ENCODE peak calls at places on chromosome 4, in four cellular contexts. I is CD4-positive, alpha-beta T cell; D is brain microvascular endothelial cell; O is coronary artery. J is an unnamed sample.

GRCh38 chr4:186761281-186761897 is 37.7 kb upstream of the FAT1 start:
- DNase-seq in I (no peak), D (no peak), O (no peak), J (no peak)

GRCh38 chr4:15398001-15398400 is 29.8 kb upstream of the C1QTNF7 start:
- DNase-seq in I (no peak), D (no peak), O (no peak), J (no peak)

GRCh38 chr4:3825530-3825929 is 59.3 kb downstream of the ADRA2C start:
- DNase-seq in I (no peak), D (no peak), O (no peak), J (no peak)

GRCh38 chr4:80202190-80202711 is 4.9 kb downstream of the PRDM8 start:
- DNase-seq in I (peak), D (peak), O (peak), J (peak)

GRCh38 chr4:4853921-4854648 is 5.4 kb upstream of the MSX1 start:
- DNase-seq in I (no peak), D (no peak), O (no peak), J (no peak)

GRCh38 chr4:150909116-150909515 is 106.0 kb downstream of the LRBA start:
- DNase-seq in I (no peak), D (no peak), O (no peak), J (no peak)

GRCh38 chr4:108742451-108742850 is 20.4 kb downstream of the ETNPPL start:
- DNase-seq in I (no peak), D (no peak), O (no peak), J (no peak)

GRCh38 chr4:38800956-38801450 is 3.6 kb downstream of the TLR1 start:
- DNase-seq in I (no peak), D (no peak), O (no peak), J (no peak)

GRCh38 chr4:83389037-83389755 is 54.5 kb upstream of the HPSE start:
- DNase-seq in I (no peak), D (no peak), O (no peak), J (no peak)

GRCh38 chr4:180560896-180561295 is 1682.3 kb upstream of the TENM3 start:
- DNase-seq in I (no peak), D (no peak), O (no peak), J (no peak)

GRCh38 chr4:163702736-163703135 is 208.2 kb downstream of the TMA16 start:
- DNase-seq in I (no peak), D (no peak), O (no peak), J (no peak)

GRCh38 chr4:176469546-176469945 is 149.8 kb downstream of the SPCS3 start:
- DNase-seq in I (no peak), D (no peak), O (no peak), J (no peak)

GRCh38 chr4:111283066-111283677 is 660.3 kb upstream of the PITX2 start:
- DNase-seq in I (peak), D (peak), O (no peak), J (peak)

GRCh38 chr4:87579478-87579877 is 28.9 kb upstream of the DSPP start:
- DNase-seq in I (no peak), D (no peak), O (no peak), J (no peak)

GRCh38 chr4:38368612-38369011 is 295.4 kb upstream of the KLF3 start:
- DNase-seq in I (no peak), D (peak), O (no peak), J (no peak)

GRCh38 chr4:115234405-115235093 is 121.1 kb upstream of the NDST4 start:
- DNase-seq in I (no peak), D (no peak), O (no peak), J (peak)
- TF ChIP-seq CTCF in I (no peak), D (peak), O (no peak), J (no peak)

DNA sequence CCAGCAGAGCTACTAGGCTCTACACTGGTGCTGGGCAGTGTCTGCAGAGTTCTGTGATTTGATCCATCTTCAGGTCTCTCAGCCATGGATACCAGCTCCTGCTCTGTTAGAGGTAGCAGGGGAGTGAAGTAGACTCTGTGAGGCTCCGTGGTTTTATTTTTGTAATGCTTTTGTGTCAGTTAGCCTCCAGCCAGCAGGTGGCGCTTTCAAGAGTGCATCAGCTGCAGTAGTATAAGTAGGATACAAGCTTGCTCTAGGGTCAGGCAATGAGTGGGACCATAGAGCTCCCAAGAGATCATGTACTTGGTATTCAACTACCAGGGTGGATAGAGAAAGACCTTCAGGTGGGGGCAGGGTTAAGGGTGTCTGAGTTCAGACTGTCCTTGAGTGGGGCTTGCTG is 362.5 kb upstream of the TRAM1L1 start:
- DNase-seq in I (no peak), D (no peak), O (no peak), J (peak)
- TF ChIP-seq CTCF in I (no peak), D (peak), O (no peak), J (no peak)

GRCh38 chr4:153467154-153467896 is 1.2 kb downstream of the TMEM131L start:
- DNase-seq in I (peak), D (no peak), O (no peak), J (peak)

GRCh38 chr4:153466637-153467153 is 535 bp downstream of the TMEM131L start:
- DNase-seq in I (peak), D (no peak), O (no peak), J (peak)

GRCh38 chr4:153465583-153465921 is 608 bp upstream of the TMEM131L start:
- DNase-seq in I (peak), D (peak), O (peak), J (peak)

GRCh38 chr4:153465145-153465544 is 1.0 kb upstream of the TMEM131L start:
- DNase-seq in I (no peak), D (no peak), O (no peak), J (no peak)

GRCh38 chr4:153465922-153466636 is at the start of gene TMEM131L:
- DNase-seq in I (peak), D (peak), O (peak), J (peak)
- TF ChIP-seq CTCF in I (peak), D (peak), O (no peak), J (no peak)

GRCh38 chr4:18042754-18043153 is 21.2 kb upstream of the LCORL start:
- DNase-seq in I (no peak), D (no peak), O (no peak), J (no peak)

GRCh38 chr4:18041114-18041513 is 19.6 kb upstream of the LCORL start:
- DNase-seq in I (no peak), D (no peak), O (no peak), J (no peak)

GRCh38 chr4:18042012-18042411 is 20.5 kb upstream of the LCORL start:
- DNase-seq in I (no peak), D (no peak), O (no peak), J (no peak)

GRCh38 chr4:18034099-18034498 is 12.5 kb upstream of the LCORL start:
- DNase-seq in I (no peak), D (no peak), O (no peak), J (no peak)

GRCh38 chr4:18039113-18039512 is 17.6 kb upstream of the LCORL start:
- DNase-seq in I (no peak), D (no peak), O (no peak), J (no peak)
- TF ChIP-seq CTCF in I (no peak), D (no peak), O (no peak), J (no peak)

GRCh38 chr4:124596811-124597210 is 115.7 kb downstream of the ANKRD50 start:
- DNase-seq in I (no peak), D (no peak), O (no peak), J (no peak)
- TF ChIP-seq CTCF in I (no peak), D (no peak), O (no peak), J (no peak)

GRCh38 chr4:119132306-119132705 is 3.3 kb upstream of the MYOZ2 start:
- DNase-seq in I (no peak), D (no peak), O (no peak), J (no peak)

GRCh38 chr4:119128125-119128524 is 7.5 kb upstream of the MYOZ2 start:
- DNase-seq in I (no peak), D (no peak), O (no peak), J (no peak)

GRCh38 chr4:119131160-119131559 is 4.5 kb upstream of the MYOZ2 start:
- DNase-seq in I (no peak), D (no peak), O (no peak), J (no peak)

GRCh38 chr4:119135721-119136121 is at the start of gene MYOZ2:
- DNase-seq in I (no peak), D (peak), O (no peak), J (no peak)

DNA sequence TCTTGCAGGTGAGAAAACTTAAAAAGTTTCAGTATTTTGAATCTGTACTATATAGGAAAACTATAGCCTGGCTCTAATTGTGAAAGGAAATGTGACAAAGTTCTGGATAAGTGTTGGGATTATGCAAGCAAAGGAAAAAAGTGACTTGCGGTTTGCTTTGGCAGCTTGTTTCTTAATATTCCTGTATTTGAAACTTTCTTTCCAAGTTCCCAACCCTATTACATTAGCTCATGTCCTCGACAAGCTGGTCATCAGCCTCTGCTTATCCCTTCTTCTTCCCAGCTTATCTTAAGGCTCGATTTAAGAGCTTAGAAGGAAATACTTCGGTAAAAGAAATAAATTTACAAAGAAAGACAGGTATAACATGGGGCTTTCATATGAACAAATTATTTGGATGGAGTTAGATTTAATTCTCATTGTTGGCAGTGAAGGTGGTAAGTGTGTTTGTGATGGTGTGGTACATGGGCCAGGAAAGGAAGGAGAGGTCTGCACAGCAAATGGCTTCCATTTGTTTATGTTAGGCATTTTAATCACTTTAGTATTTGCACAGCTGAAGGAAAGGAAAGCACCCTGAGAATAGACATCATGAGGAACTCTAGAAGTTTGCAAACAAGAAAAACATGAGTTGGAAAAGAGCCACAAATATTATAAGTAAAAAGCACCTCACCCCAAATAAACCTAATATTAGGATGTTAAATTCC is 5.1 kb upstream of the MYOZ2 start:
- DNase-seq in I (no peak), D (no peak), O (no peak), J (no peak)
- TF ChIP-seq CTCF in I (no peak), D (no peak), O (no peak), J (no peak)

GRCh38 chr4:71186566-71187398 is 152.0 kb upstream of the SLC4A4 start:
- DNase-seq in I (peak), D (no peak), O (peak), J (peak)

GRCh38 chr4:71187399-71188196 is 151.2 kb upstream of the SLC4A4 start:
- DNase-seq in I (peak), D (no peak), O (no peak), J (peak)

GRCh38 chr4:71188951-71189350 is 149.9 kb upstream of the SLC4A4 start:
- DNase-seq in I (no peak), D (no peak), O (no peak), J (no peak)

GRCh38 chr4:71188197-71188625 is 150.6 kb upstream of the SLC4A4 start:
- DNase-seq in I (no peak), D (no peak), O (no peak), J (no peak)

GRCh38 chr4:71189471-71189870 is 149.3 kb upstream of the SLC4A4 start:
- DNase-seq in I (no peak), D (peak), O (no peak), J (no peak)
- TF ChIP-seq CTCF in I (no peak), D (peak), O (no peak), J (no peak)

GRCh38 chr4:77578145-77578544 is 27.5 kb upstream of the CXCL13 start:
- DNase-seq in I (no peak), D (no peak), O (no peak), J (no peak)
- TF ChIP-seq CTCF in I (no peak), D (peak), O (no peak), J (peak)